ENCODE peak calls at places on chromosomes 11 and 22, in nine cellular contexts. S, D, M, Y, G, N, C, F and H are unnamed samples. For H3K36me3, the result is how much of the 10 kb centered on the place peaks cover.

GRCh38 chr11:113553905-113554304 is 78.7 kb upstream of the DRD2 start:
- DNase-seq in S (no peak), D (no peak), M (no peak), Y (no peak), G (no peak), N (no peak), C (no peak), F (no peak), H (peak)

GRCh38 chr11:57310630-57311086 is 14.1 kb downstream of the TNKS1BP1 start:
- DNase-seq in S (peak), D (no peak), M (peak), Y (no peak), G (peak), N (no peak), C (no peak), F (no peak), H (no peak)

GRCh38 chr11:125401235-125401634 is 94.8 kb downstream of the FEZ1 start:
- DNase-seq in S (no peak), D (no peak), M (no peak), Y (no peak), G (no peak), N (no peak), C (no peak), F (no peak), H (no peak)

GRCh38 chr11:102546923-102547471 is 16.4 kb upstream of the MMP7 start:
- DNase-seq in S (no peak), D (no peak), M (no peak), Y (peak), G (no peak), N (no peak), C (no peak), F (no peak), H (no peak)

GRCh38 chr11:93541884-93542752 is 1.1 kb downstream of the SMCO4 start:
- DNase-seq in S (peak), D (no peak), M (peak), Y (peak), G (peak), N (peak), C (peak), F (peak), H (peak)

GRCh38 chr11:67006029-67006884 is 16.7 kb upstream of the SYT12 start:
- DNase-seq in S (peak), D (peak), M (peak), Y (no peak), G (no peak), N (no peak), C (peak), F (no peak), H (peak)

GRCh38 chr11:8067567-8067928 is 13.5 kb upstream of the TUB start:
- DNase-seq in S (no peak), D (peak), M (no peak), Y (no peak), G (no peak), N (no peak), C (no peak), F (no peak), H (no peak)

GRCh38 chr11:20311444-20311843 is 52.1 kb upstream of the HTATIP2 start:
- DNase-seq in S (no peak), D (no peak), M (no peak), Y (no peak), G (no peak), N (no peak), C (no peak), F (no peak), H (no peak)

GRCh38 chr11:65356394-65356972 is 1.9 kb downstream of the TIGD3 start:
- DNase-seq in S (no peak), D (no peak), M (no peak), Y (no peak), G (no peak), N (no peak), C (no peak), F (no peak), H (no peak)

GRCh38 chr11:267491-267994 is 10.7 kb upstream of the NLRP6 start:
- DNase-seq in S (peak), D (no peak), M (no peak), Y (peak), G (peak), N (no peak), C (peak), F (peak), H (no peak)

GRCh38 chr11:6545917-6546605 is 49.0 kb downstream of the DNHD1 start:
- DNase-seq in S (no peak), D (no peak), M (peak), Y (no peak), G (no peak), N (no peak), C (no peak), F (no peak), H (no peak)

GRCh38 chr11:829116-829945 is 1.6 kb downstream of the CRACR2B start:
- DNase-seq in S (peak), D (peak), M (no peak), Y (no peak), G (no peak), N (no peak), C (peak), F (no peak), H (no peak)

GRCh38 chr11:36436084-36436483 is 74.0 kb downstream of the TRAF6 start:
- DNase-seq in S (no peak), D (no peak), M (no peak), Y (no peak), G (no peak), N (no peak), C (no peak), F (no peak), H (no peak)

GRCh38 chr22:38944653-38945052 is 12.8 kb upstream of the APOBEC3A start:
- DNase-seq in S (no peak), D (no peak), M (peak), Y (no peak), G (no peak), N (no peak), C (no peak), F (no peak), H (no peak)

GRCh38 chr11:133902506-133902905 is 54.3 kb downstream of the IGSF9B start:
- DNase-seq in S (no peak), D (no peak), M (no peak), Y (no peak), G (no peak), N (no peak), C (no peak), F (no peak), H (no peak)

GRCh38 chr11:67356867-67357561 is 3.7 kb upstream of the POLD4 start:
- DNase-seq in S (peak), D (peak), M (peak), Y (peak), G (peak), N (peak), C (peak), F (peak), H (peak)

GRCh38 chr22:16824718-16825687 is at the start of gene XKR3:
- DNase-seq in S (no peak), D (no peak), M (no peak), Y (no peak), G (no peak), N (no peak), C (no peak), F (no peak), H (no peak)

GRCh38 chr11:44484211-44484610 is 81.3 kb upstream of the CD82 start:
- DNase-seq in S (no peak), D (no peak), M (no peak), Y (no peak), G (no peak), N (peak), C (peak), F (peak), H (no peak)

GRCh38 chr11:132028380-132029240 is 658.2 kb downstream of the NTM start:
- DNase-seq in S (peak), D (no peak), M (peak), Y (no peak), G (no peak), N (peak), C (no peak), F (no peak), H (peak)

GRCh38 chr11:128261011-128261421 is 326.3 kb downstream of the ETS1 start:
- DNase-seq in S (no peak), D (no peak), M (no peak), Y (no peak), G (no peak), N (no peak), C (no peak), F (no peak), H (no peak)

GRCh38 chr11:74311352-74311926 is at the start of gene P4HA3:
- DNase-seq in S (peak), D (peak), M (peak), Y (peak), G (peak), N (peak), C (peak), F (peak), H (no peak)

GRCh38 chr11:58024601-58025091 is 965 bp downstream of the OR9Q1 start:
- DNase-seq in S (peak), D (no peak), M (peak), Y (peak), G (peak), N (peak), C (peak), F (no peak), H (no peak)

GRCh38 chr11:44632466-44633123 is 67.1 kb downstream of the CD82 start:
- DNase-seq in S (peak), D (peak), M (peak), Y (no peak), G (no peak), N (peak), C (peak), F (no peak), H (peak)

GRCh38 chr11:134530826-134531225 is 118.8 kb upstream of the B3GAT1 start:
- DNase-seq in S (no peak), D (peak), M (no peak), Y (peak), G (peak), N (no peak), C (no peak), F (no peak), H (no peak)

GRCh38 chr22:42180349-42180842 is 49.8 kb upstream of the CYP2D6 start:
- DNase-seq in S (peak), D (no peak), M (peak), Y (no peak), G (no peak), N (no peak), C (no peak), F (no peak), H (no peak)

GRCh38 chr22:24768537-24769374 is 5.8 kb downstream of the PIWIL3 start:
- DNase-seq in S (peak), D (peak), M (peak), Y (peak), G (peak), N (peak), C (peak), F (peak), H (peak)

GRCh38 chr11:122439911-122440782 is 215.4 kb upstream of the UBASH3B start:
- DNase-seq in S (peak), D (peak), M (peak), Y (no peak), G (no peak), N (peak), C (peak), F (no peak), H (no peak)

GRCh38 chr11:6544921-6545850 is 48.1 kb downstream of the DNHD1 start:
- DNase-seq in S (peak), D (no peak), M (peak), Y (no peak), G (peak), N (no peak), C (no peak), F (no peak), H (no peak)

GRCh38 chr11:121626507-121626875 is 173.7 kb upstream of the SORL1-AS1 start:
- DNase-seq in S (peak), D (no peak), M (no peak), Y (no peak), G (no peak), N (no peak), C (no peak), F (no peak), H (no peak)

GRCh38 chr11:118572075-118572913 is at the start of gene ARCN1:
- DNase-seq in S (peak), D (peak), M (peak), Y (peak), G (peak), N (peak), C (peak), F (peak), H (peak)

GRCh38 chr11:100805509-100806199 is 118.6 kb downstream of the ARHGAP42 start:
- DNase-seq in S (peak), D (no peak), M (no peak), Y (no peak), G (no peak), N (no peak), C (no peak), F (peak), H (no peak)

GRCh38 chr11:118923721-118924587 is 1.8 kb downstream of the BCL9L start:
- DNase-seq in S (no peak), D (peak), M (peak), Y (no peak), G (peak), N (no peak), C (no peak), F (peak), H (no peak)

GRCh38 chr11:59753650-59754493 is 1.3 kb upstream of the STX3 start:
- DNase-seq in S (peak), D (peak), M (peak), Y (peak), G (peak), N (peak), C (peak), F (peak), H (peak)

GRCh38 chr11:59611570-59612565 is 3.7 kb downstream of the OSBP start:
- DNase-seq in S (no peak), D (no peak), M (peak), Y (no peak), G (peak), N (peak), C (no peak), F (no peak), H (no peak)

GRCh38 chr22:20862540-20862939 is 3.7 kb downstream of the SNAP29 start:
- DNase-seq in S (no peak), D (no peak), M (no peak), Y (no peak), G (no peak), N (no peak), C (no peak), F (no peak), H (no peak)

GRCh38 chr22:46770726-46771125 is 8.3 kb downstream of the TBC1D22A start:
- DNase-seq in S (no peak), D (no peak), M (no peak), Y (no peak), G (no peak), N (no peak), C (no peak), F (no peak), H (no peak)
- H3K4me3 ChIP-seq in S (no peak), D (no peak), M (no peak), Y (no peak), G (no peak), N (no peak), C (no peak), F (no peak), H (no peak)

GRCh38 chr22:40421941-40422340 is 51.5 kb downstream of the SGSM3 start:
- DNase-seq in S (no peak), D (no peak), M (no peak), Y (no peak), G (no peak), N (no peak), C (no peak), F (no peak), H (no peak)

GRCh38 chr22:40418366-40419201 is 48.2 kb downstream of the SGSM3 start:
- DNase-seq in S (no peak), D (peak), M (no peak), Y (no peak), G (no peak), N (no peak), C (no peak), F (no peak), H (no peak)

GRCh38 chr22:40421082-40421350 is 50.6 kb downstream of the SGSM3 start:
- DNase-seq in S (no peak), D (no peak), M (no peak), Y (no peak), G (no peak), N (no peak), C (no peak), F (no peak), H (no peak)

GRCh38 chr22:40419718-40420117 is 49.3 kb downstream of the SGSM3 start:
- DNase-seq in S (no peak), D (no peak), M (no peak), Y (no peak), G (no peak), N (no peak), C (no peak), F (no peak), H (no peak)

GRCh38 chr22:40420341-40421081 is 50.1 kb downstream of the SGSM3 start:
- DNase-seq in S (no peak), D (no peak), M (no peak), Y (no peak), G (no peak), N (no peak), C (no peak), F (no peak), H (no peak)
- H3K36me3 ChIP-seq in S (under half), D (under half), M (under half), Y (half or more), G (under half), N (half or more), C (half or more), F (under half), H (half or more)

GRCh38 chr22:28103596-28103995 is 184.5 kb upstream of the PITPNB start:
- DNase-seq in S (no peak), D (no peak), M (no peak), Y (no peak), G (no peak), N (no peak), C (no peak), F (no peak), H (no peak)

GRCh38 chr22:28105988-28106387 is 186.9 kb upstream of the PITPNB start:
- DNase-seq in S (no peak), D (no peak), M (no peak), Y (no peak), G (no peak), N (no peak), C (no peak), F (no peak), H (no peak)

GRCh38 chr22:28102413-28102812 is 183.4 kb upstream of the PITPNB start:
- DNase-seq in S (no peak), D (no peak), M (no peak), Y (no peak), G (no peak), N (no peak), C (no peak), F (no peak), H (no peak)

GRCh38 chr22:28106601-28107000 is 187.5 kb upstream of the PITPNB start:
- DNase-seq in S (no peak), D (no peak), M (no peak), Y (no peak), G (no peak), N (no peak), C (no peak), F (no peak), H (no peak)

GRCh38 chr22:28105396-28105795 is 186.3 kb upstream of the PITPNB start:
- DNase-seq in S (no peak), D (no peak), M (no peak), Y (no peak), G (no peak), N (peak), C (no peak), F (no peak), H (no peak)
- H3K4me3 ChIP-seq in S (no peak), D (no peak), M (no peak), Y (no peak), G (no peak), N (no peak), C (no peak), F (no peak), H (no peak)

GRCh38 chr11:72758690-72759389 is 6.6 kb upstream of the ARAP1 start:
- DNase-seq in S (no peak), D (no peak), M (peak), Y (no peak), G (no peak), N (peak), C (peak), F (no peak), H (peak)
- H3K36me3 ChIP-seq in S (under half), D (under half), M (under half), Y (under half), G (under half), N (under half), C (under half), F (under half), H (under half)

GRCh38 chr11:127000991-127001390 is 421 bp upstream of the KIRREL3 start:
- DNase-seq in S (peak), D (no peak), M (no peak), Y (no peak), G (no peak), N (no peak), C (no peak), F (no peak), H (no peak)

GRCh38 chr11:127000291-127000968 is at the start of gene KIRREL3:
- DNase-seq in S (peak), D (peak), M (no peak), Y (no peak), G (no peak), N (peak), C (no peak), F (peak), H (no peak)

GRCh38 chr11:126997641-126998040 is 2.9 kb downstream of the KIRREL3 start:
- DNase-seq in S (no peak), D (no peak), M (no peak), Y (no peak), G (no peak), N (no peak), C (no peak), F (no peak), H (no peak)

GRCh38 chr11:126997196-126997595 is 3.4 kb downstream of the KIRREL3 start:
- DNase-seq in S (peak), D (no peak), M (no peak), Y (no peak), G (no peak), N (no peak), C (no peak), F (no peak), H (no peak)

DNA sequence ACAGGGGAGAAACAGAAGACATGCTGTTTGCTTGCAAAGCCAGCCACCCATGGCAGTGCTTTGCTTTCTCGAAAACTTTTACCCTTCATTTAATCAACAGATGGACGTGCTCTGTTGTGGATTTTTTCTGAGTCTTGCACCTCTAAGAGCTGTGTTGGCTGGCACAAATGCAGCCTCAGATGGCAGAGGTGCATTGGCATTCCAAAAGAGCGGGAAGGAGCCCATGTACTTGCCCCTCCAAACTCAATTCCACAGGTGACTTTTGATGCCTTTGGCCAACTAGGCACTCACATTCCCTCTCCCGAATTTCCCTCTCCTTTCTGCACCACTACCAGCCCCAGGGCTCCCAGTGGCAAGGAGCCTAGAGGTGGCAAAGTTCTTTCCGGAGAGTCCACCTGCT is 1.2 kb downstream of the KIRREL3 start:
- DNase-seq in S (no peak), D (no peak), M (no peak), Y (no peak), G (no peak), N (no peak), C (no peak), F (no peak), H (no peak)
- H3K4me3 ChIP-seq in S (peak), D (no peak), M (no peak), Y (no peak), G (no peak), N (no peak), C (no peak), F (no peak), H (peak)

GRCh38 chr11:83711035-83711630 is 425.0 kb upstream of the CCDC90B start:
- DNase-seq in S (no peak), D (no peak), M (no peak), Y (no peak), G (no peak), N (no peak), C (no peak), F (no peak), H (no peak)
- H3K36me3 ChIP-seq in S (under half), D (under half), M (under half), Y (under half), G (under half), N (under half), C (under half), F (under half), H (under half)

GRCh38 chr22:50199251-50199721 is 1.5 kb upstream of the SELENOO start:
- DNase-seq in S (no peak), D (no peak), M (no peak), Y (no peak), G (no peak), N (no peak), C (no peak), F (no peak), H (no peak)
- H3K4me3 ChIP-seq in S (no peak), D (no peak), M (no peak), Y (no peak), G (no peak), N (peak), C (no peak), F (no peak), H (no peak)

DNA sequence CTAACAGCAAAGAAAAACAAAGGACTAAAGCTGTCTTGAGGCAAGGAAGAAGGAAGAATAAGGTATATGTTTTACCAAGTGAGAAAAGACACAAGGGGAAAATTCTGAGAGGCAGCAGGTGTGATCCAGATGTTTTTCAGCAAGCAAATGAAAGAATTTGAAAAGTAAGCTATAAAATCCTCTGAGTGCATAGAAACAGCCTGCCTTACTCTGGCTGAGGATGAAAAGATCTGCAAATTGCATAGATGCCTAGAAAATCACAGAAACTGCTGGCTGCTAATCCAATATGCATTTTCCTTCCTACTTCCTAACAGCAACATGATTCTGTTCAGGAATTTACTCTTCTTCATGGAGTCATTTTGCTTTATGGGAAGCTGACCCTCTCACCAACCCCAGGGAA is 22.1 kb upstream of the LYVE1 start:
- DNase-seq in S (no peak), D (no peak), M (peak), Y (no peak), G (no peak), N (no peak), C (no peak), F (no peak), H (no peak)
- H3K36me3 ChIP-seq in S (under half), D (under half), M (under half), Y (under half), G (under half), N (under half), C (under half), F (under half), H (under half)